ENCODE peak calls at places on chromosomes 6 and 20, in four cellular contexts. One of them, this sample, is unnamed.

GRCh38 chr6:11381801-11382513 is 149.5 kb upstream of the NEDD9 start:
- DNase-seq in activated CD4-positive, CD25-positive, alpha-beta regulatory T cell: peak
- DNase-seq in GDM1: peak
- DNase-seq in COLO829: no peak
- DNase-seq in this sample: no peak

GRCh38 chr6:146990284-146990683 is 213.9 kb upstream of the STXBP5 start:
- DNase-seq in COLO829: no peak
- DNase-seq in activated CD4-positive, CD25-positive, alpha-beta regulatory T cell: no peak
- DNase-seq in GDM1: no peak
- DNase-seq in this sample: no peak

GRCh38 chr6:18028332-18028731 is 40.9 kb upstream of the KIF13A start:
- DNase-seq in GDM1: no peak
- DNase-seq in COLO829: no peak
- DNase-seq in activated CD4-positive, CD25-positive, alpha-beta regulatory T cell: no peak
- DNase-seq in this sample: no peak

GRCh38 chr20:63103402-63104311 is 96.9 kb upstream of the BHLHE23 start:
- DNase-seq in COLO829: no peak
- DNase-seq in GDM1: no peak
- DNase-seq in activated CD4-positive, CD25-positive, alpha-beta regulatory T cell: no peak
- DNase-seq in this sample: no peak

GRCh38 chr20:24392612-24393011 is 76.8 kb upstream of the SYNDIG1 start:
- DNase-seq in GDM1: no peak
- DNase-seq in activated CD4-positive, CD25-positive, alpha-beta regulatory T cell: no peak
- DNase-seq in COLO829: no peak
- DNase-seq in this sample: no peak

GRCh38 chr20:6108330-6108729 is 14.5 kb downstream of the FERMT1 start:
- DNase-seq in activated CD4-positive, CD25-positive, alpha-beta regulatory T cell: no peak
- DNase-seq in COLO829: no peak
- DNase-seq in GDM1: no peak
- DNase-seq in this sample: no peak

GRCh38 chr6:72746276-72746675 is 124.4 kb downstream of the KCNQ5 start:
- DNase-seq in GDM1: no peak
- DNase-seq in activated CD4-positive, CD25-positive, alpha-beta regulatory T cell: no peak
- DNase-seq in COLO829: no peak
- DNase-seq in this sample: no peak

GRCh38 chr20:36573798-36574277 is 441 bp downstream of the TGIF2 start:
- DNase-seq in activated CD4-positive, CD25-positive, alpha-beta regulatory T cell: peak
- DNase-seq in COLO829: peak
- DNase-seq in GDM1: peak
- DNase-seq in this sample: no peak

GRCh38 chr20:47265214-47265613 is 91.3 kb downstream of the ZMYND8 start:
- DNase-seq in activated CD4-positive, CD25-positive, alpha-beta regulatory T cell: no peak
- DNase-seq in GDM1: no peak
- DNase-seq in COLO829: no peak
- DNase-seq in this sample: no peak

GRCh38 chr6:80610821-80611220 is 504.4 kb downstream of the BCKDHB start:
- DNase-seq in activated CD4-positive, CD25-positive, alpha-beta regulatory T cell: no peak
- DNase-seq in COLO829: no peak
- DNase-seq in GDM1: no peak
- DNase-seq in this sample: no peak

GRCh38 chr6:8481727-8482126 is 46.4 kb upstream of the SLC35B3 start:
- DNase-seq in GDM1: no peak
- DNase-seq in activated CD4-positive, CD25-positive, alpha-beta regulatory T cell: no peak
- DNase-seq in COLO829: no peak
- DNase-seq in this sample: no peak

GRCh38 chr6:40210628-40211056 is 276.4 kb upstream of the MOCS1 start:
- DNase-seq in GDM1: no peak
- DNase-seq in activated CD4-positive, CD25-positive, alpha-beta regulatory T cell: no peak
- DNase-seq in COLO829: no peak
- DNase-seq in this sample: peak

GRCh38 chr6:161671117-161671516 is 397.3 kb upstream of the AGPAT4 start:
- DNase-seq in GDM1: no peak
- DNase-seq in activated CD4-positive, CD25-positive, alpha-beta regulatory T cell: no peak
- DNase-seq in COLO829: no peak
- DNase-seq in this sample: no peak